ENCODE peak calls at places on chromosomes 12 and 14, in eight cellular contexts. A, Q, Y, L, P, D, J and G are unnamed samples.
A peak's percentile ranks its signal among the peaks of the same experiment; 100 is the strongest.

GRCh38 chr14:95041477-95042020 is 115.8 kb downstream of the DICER1 start:
- DNase-seq in A (no peak), Q (no peak), Y (no peak), L (no peak), P (no peak), D (no peak), J (no peak), G (no peak)

GRCh38 chr12:42094277-42094676 is 50.4 kb downstream of the GXYLT1 start:
- DNase-seq in A (peak; percentile 65), Q (peak; percentile 65), Y (peak; percentile 6), L (peak; percentile 13), P (no peak), D (peak; percentile 79), J (peak; percentile 59), G (no peak)

GRCh38 chr12:76259071-76259470 is 89.1 kb downstream of the BBS10 start:
- DNase-seq in A (peak; percentile 54), Q (peak; percentile 39), Y (no peak), L (no peak), P (no peak), D (peak; percentile 70), J (no peak), G (no peak)

GRCh38 chr12:113292091-113292490 is 42.8 kb downstream of the SLC8B1 start:
- DNase-seq in A (peak; percentile 74), Q (peak; percentile 69), Y (no peak), L (no peak), P (no peak), D (peak; percentile 51), J (no peak), G (no peak)

GRCh38 chr12:94603434-94604068 is 46.8 kb downstream of the TMCC3 start:
- DNase-seq in A (peak; percentile 20), Q (no peak), Y (peak; percentile 68), L (no peak), P (no peak), D (peak; percentile 30), J (peak; percentile 69), G (no peak)

GRCh38 chr12:105382771-105383632 is 52.5 kb downstream of the C12orf75 start:
- DNase-seq in A (peak; percentile 82), Q (peak; percentile 78), Y (peak; percentile 25), L (peak; percentile 47), P (no peak), D (peak; percentile 85), J (no peak), G (peak; percentile 57)

GRCh38 chr14:100436745-100437406 is 113.7 kb downstream of the SLC25A47 start:
- DNase-seq in A (no peak), Q (no peak), Y (no peak), L (no peak), P (no peak), D (no peak), J (no peak), G (no peak)

GRCh38 chr12:19654630-19655384 is 215.5 kb downstream of the AEBP2 start:
- DNase-seq in A (peak; percentile 38), Q (peak; percentile 15), Y (no peak), L (no peak), P (no peak), D (peak; percentile 17), J (no peak), G (no peak)

GRCh38 chr14:39175445-39176262 is 600 bp downstream of the PNN start:
- DNase-seq in A (peak; percentile 38), Q (peak; percentile 26), Y (no peak), L (peak; percentile 32), P (no peak), D (peak; percentile 60), J (no peak), G (no peak)